ENCODE peak calls at places on chromosomes 7 and 10, in five cellular contexts. D is hypothalamus, Z is T-helper 9 cell, F is BJ, X is nephron progenitor cell. V is an unnamed sample.
A peak's percentile ranks its signal among the peaks of the same experiment; 100 is the strongest.

GRCh38 chr10:103493911-103494877 is 689 bp downstream of the NEURL1 start:
- DNase-seq in D (no peak), Z (peak; percentile 10), F (no peak), X (peak; percentile 65), V (peak; percentile 64)

GRCh38 chr10:84214046-84214572 is 11.2 kb downstream of the LRIT2 start:
- DNase-seq in F (no peak), D (no peak), X (no peak), Z (no peak), V (no peak)

GRCh38 chr10:30434273-30435067 is 486 bp downstream of the MAP3K8 start:
- DNase-seq in D (peak; percentile 37), Z (peak; percentile 55), X (peak; percentile 72), F (no peak), V (peak; percentile 93)

GRCh38 chr10:96832721-96833219 is 672 bp downstream of the LCOR start:
- DNase-seq in Z (peak; percentile 85), F (no peak), X (peak; percentile 88), D (peak; percentile 79), V (peak; percentile 91)

GRCh38 chr7:81846398-81846797 is 76.6 kb upstream of the HGF start:
- DNase-seq in F (peak; percentile 22), D (no peak), X (no peak), Z (no peak), V (peak; percentile 18)

GRCh38 chr10:6052247-6053221 is 9.6 kb downstream of the IL2RA start:
- DNase-seq in D (no peak), F (no peak), X (no peak), Z (peak; percentile 63), V (no peak)

GRCh38 chr7:76513817-76514799 is 3.8 kb downstream of the UPK3B start:
- DNase-seq in X (no peak), Z (no peak), F (no peak), D (no peak), V (no peak)

GRCh38 chr10:12067336-12067735 is 1.4 kb upstream of the DHTKD1 start:
- DNase-seq in Z (no peak), X (no peak), F (peak; percentile 41), D (no peak), V (no peak)

GRCh38 chr7:11895352-11895751 is 63.4 kb upstream of the THSD7A start:
- DNase-seq in Z (no peak), D (no peak), F (no peak), X (no peak), V (no peak)

GRCh38 chr7:44969049-44969700 is 9.6 kb downstream of the MYO1G start:
- DNase-seq in X (no peak), D (no peak), Z (no peak), F (no peak), V (no peak)

GRCh38 chr10:58362026-58362799 is 23.0 kb upstream of the TFAM start:
- DNase-seq in X (no peak), Z (no peak), F (no peak), D (no peak), V (no peak)

GRCh38 chr7:90613088-90613498 is 17.0 kb downstream of the CDK14 start:
- DNase-seq in D (no peak), F (no peak), X (no peak), Z (no peak), V (no peak)

GRCh38 chr7:20776214-20776875 is 10.3 kb downstream of the SP8 start:
- DNase-seq in X (peak; percentile 51), D (no peak), Z (no peak), F (no peak), V (peak; percentile 25)

GRCh38 chr7:91164948-91165845 is 99.0 kb upstream of the FZD1 start:
- DNase-seq in X (no peak), D (no peak), Z (no peak), F (peak; percentile 51), V (no peak)

GRCh38 chr7:117124585-117125220 is 171.4 kb downstream of the ST7 start:
- DNase-seq in Z (no peak), D (no peak), F (peak; percentile 66), X (no peak), V (peak; percentile 62)